ENCODE peak calls at places on chromosomes 7 and 10, in five cellular contexts. K is H9, E is Karpas-422, J is heart right ventricle, A is uterus. N is an unnamed sample.

GRCh38 chr7:25720427-25720826 is 431.6 kb upstream of the NFE2L3 start:
- DNase-seq in A (no peak), E (peak; percentile 55), J (no peak), K (no peak), N (no peak)

GRCh38 chr7:92670204-92670851 is 80.1 kb upstream of the FAM133B start:
- DNase-seq in K (no peak), A (no peak), E (no peak), J (no peak), N (no peak)

GRCh38 chr10:125000366-125001312 is 58.7 kb downstream of the ZRANB1 start:
- DNase-seq in A (peak; percentile 35), E (no peak), J (no peak), K (no peak), N (no peak)

GRCh38 chr7:16675277-16675676 is 29.3 kb downstream of the BZW2 start:
- DNase-seq in K (no peak), A (no peak), J (no peak), E (no peak), N (no peak)

GRCh38 chr10:26725837-26726727 is 28.6 kb downstream of the PDSS1 start:
- DNase-seq in E (peak; percentile 83), J (peak; percentile 68), A (peak; percentile 63), K (no peak), N (peak; percentile 30)

GRCh38 chr10:119161680-119162079 is 3.8 kb downstream of the SFXN4 start:
- DNase-seq in A (no peak), J (no peak), E (no peak), K (no peak), N (no peak)

GRCh38 chr7:121244120-121244865 is 84.5 kb upstream of the WNT16 start:
- DNase-seq in K (no peak), E (no peak), J (no peak), A (no peak), N (no peak)

GRCh38 chr7:119377-120163 is 72.8 kb upstream of the FAM20C start:
- DNase-seq in E (no peak), A (no peak), K (no peak), J (peak; percentile 64), N (no peak)

GRCh38 chr10:4506087-4506486 is 319.9 kb upstream of the AKR1E2 start:
- DNase-seq in K (no peak), J (no peak), A (no peak), E (no peak), N (no peak)

GRCh38 chr10:29386347-29386999 is 97.6 kb downstream of the LYZL1 start:
- DNase-seq in K (no peak), A (no peak), E (peak; percentile 61), J (no peak), N (no peak)

GRCh38 chr7:131934452-131934851 is 378.0 kb upstream of the PODXL start:
- DNase-seq in J (no peak), K (no peak), A (no peak), E (no peak), N (no peak)

GRCh38 chr10:504131-504611 is 185.3 kb downstream of the DIP2C start:
- DNase-seq in A (peak; percentile 13), J (no peak), E (no peak), K (no peak), N (no peak)

GRCh38 chr7:17706734-17707133 is 233.6 kb downstream of the SNX13 start:
- DNase-seq in K (peak; percentile 72), A (peak; percentile 23), J (no peak), E (peak; percentile 87), N (no peak)

GRCh38 chr10:101028446-101029244 is 2.3 kb downstream of the PDZD7 start:
- DNase-seq in E (no peak), J (no peak), K (no peak), A (no peak), N (no peak)

GRCh38 chr10:4485611-4486010 is 340.4 kb upstream of the AKR1E2 start:
- DNase-seq in A (no peak), K (no peak), J (no peak), E (no peak), N (no peak)

GRCh38 chr7:63009771-63010170 is 988.9 kb upstream of the ZNF722 start:
- DNase-seq in K (no peak), J (no peak), E (no peak), A (no peak), N (no peak)
- H3K9me3 ChIP-seq in K (peaks cover 91% of the 10 kb centered on the region), J (no peaks in the 10 kb centered on the region), E (peaks cover 24% of the 10 kb centered on the region), A (no peaks in the 10 kb centered on the region), N (no peaks in the 10 kb centered on the region)

GRCh38 chr7:159177270-159178036 is 32.8 kb upstream of the VIPR2 start:
- DNase-seq in K (no peak), A (peak; percentile 50), E (no peak), J (no peak), N (no peak)

GRCh38 chr7:159167139-159167538 is 22.5 kb upstream of the VIPR2 start:
- DNase-seq in E (no peak), K (no peak), J (no peak), A (no peak), N (no peak)

GRCh38 chr7:159175792-159176191 is 31.1 kb upstream of the VIPR2 start:
- DNase-seq in A (no peak), E (no peak), K (no peak), J (no peak), N (no peak)

GRCh38 chr7:159169391-159169790 is 24.7 kb upstream of the VIPR2 start:
- DNase-seq in A (no peak), J (no peak), E (no peak), K (no peak), N (no peak)

GRCh38 chr7:159172314-159172892 is 27.7 kb upstream of the VIPR2 start:
- DNase-seq in J (no peak), K (no peak), E (no peak), A (peak; percentile 60), N (no peak)
- H3K9me3 ChIP-seq in J (no peaks in the 10 kb centered on the region), K (no peaks in the 10 kb centered on the region), E (no peaks in the 10 kb centered on the region), A (peaks cover 3% of the 10 kb centered on the region), N (no peaks in the 10 kb centered on the region)

DNA sequence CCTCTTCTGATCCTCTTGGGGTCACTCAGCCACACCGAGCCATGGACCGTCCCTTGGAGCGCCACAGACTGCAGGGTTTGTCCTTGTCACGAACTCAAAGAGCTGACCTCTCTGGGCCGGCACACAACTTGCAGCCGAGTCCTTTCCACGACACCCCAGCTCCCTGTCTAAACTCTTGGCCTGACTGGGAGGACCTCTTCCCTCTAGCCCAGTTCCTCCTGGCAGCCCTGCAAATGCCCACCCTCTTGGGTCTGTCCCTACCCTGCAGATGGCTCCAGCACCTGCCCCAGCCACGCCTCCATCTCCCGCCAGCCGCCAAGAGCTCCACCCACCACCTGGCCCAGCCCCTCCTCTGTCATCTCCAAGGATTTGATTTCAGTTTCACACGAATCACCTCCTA is 339.2 kb downstream of the DNAJB6 start:
- DNase-seq in J (no peak), A (no peak), K (peak; percentile 52), E (no peak), N (no peak)
- H3K9me3 ChIP-seq in J (no peaks in the 10 kb centered on the region), A (no peaks in the 10 kb centered on the region), K (no peaks in the 10 kb centered on the region), E (no peaks in the 10 kb centered on the region), N (no peaks in the 10 kb centered on the region)

DNA sequence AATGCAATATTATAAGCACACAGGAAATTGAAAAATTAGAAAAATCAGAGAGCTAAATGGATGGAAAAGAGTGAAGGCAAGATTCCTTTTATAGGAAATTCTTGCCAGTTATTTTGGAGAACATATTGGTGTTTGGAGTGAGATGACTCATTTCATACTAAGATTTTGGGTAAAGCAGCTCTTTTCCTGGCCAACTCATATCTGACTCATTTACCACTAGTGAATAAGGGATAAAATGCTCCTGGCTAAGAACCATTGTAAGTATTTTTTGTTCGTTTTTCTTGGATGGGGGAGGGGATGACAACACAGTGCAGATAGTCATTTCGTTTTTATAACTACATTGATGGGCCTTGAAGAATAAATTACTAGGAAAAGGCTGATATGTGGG is 139.3 kb downstream of the TWIST1 start:
- DNase-seq in K (no peak), E (no peak), A (no peak), J (no peak), N (no peak)
- H3K9me3 ChIP-seq in K (no peaks in the 10 kb centered on the region), E (no peaks in the 10 kb centered on the region), A (no peaks in the 10 kb centered on the region), J (no peaks in the 10 kb centered on the region), N (no peaks in the 10 kb centered on the region)

GRCh38 chr10:12938271-12938670 is 63.2 kb downstream of the CCDC3 start:
- DNase-seq in A (no peak), J (no peak), E (no peak), K (no peak), N (no peak)
- H3K9me3 ChIP-seq in A (no peaks in the 10 kb centered on the region), J (no peaks in the 10 kb centered on the region), E (no peaks in the 10 kb centered on the region), K (no peaks in the 10 kb centered on the region), N (peaks cover 3% of the 10 kb centered on the region)